ENCODE peak calls at places on chromosome 2, in eight cellular contexts. P is pons, C is NCI-H1105, B is left ventricle myocardium inferior, R is cardiac fibroblast, F is NCI-H510A, J is neural crest cell, A is M059J. D is an unnamed sample.

GRCh38 chr2:172639823-172640222 is 83.9 kb downstream of the PDK1 start:
- DNase-seq in P (no peak), C (no peak), B (no peak), R (peak; percentile 87), F (no peak), J (no peak), A (peak; percentile 91), D (no peak)

GRCh38 chr2:239302083-239302807 is 98.6 kb downstream of the HDAC4 start:
- DNase-seq in P (no peak), C (no peak), B (peak; percentile 13), R (no peak), F (no peak), J (no peak), A (no peak), D (no peak)

GRCh38 chr2:160321025-160321424 is 121.0 kb upstream of the ITGB6 start:
- DNase-seq in P (no peak), C (no peak), B (no peak), R (no peak), F (no peak), J (no peak), A (no peak), D (no peak)

GRCh38 chr2:10193276-10193675 is 70.7 kb downstream of the RRM2 start:
- DNase-seq in P (no peak), C (no peak), B (no peak), R (no peak), F (no peak), J (no peak), A (no peak), D (no peak)

GRCh38 chr2:226615891-226616290 is 183.7 kb downstream of the IRS1 start:
- DNase-seq in P (no peak), C (no peak), B (no peak), R (no peak), F (no peak), J (no peak), A (no peak), D (no peak)

GRCh38 chr2:25331686-25332365 is 9.9 kb downstream of the DNMT3A start:
- DNase-seq in P (no peak), C (no peak), B (peak; percentile 14), R (peak; percentile 32), F (no peak), J (no peak), A (no peak), D (no peak)

GRCh38 chr2:169528271-169528701 is 18.8 kb downstream of the KLHL41 start:
- DNase-seq in P (peak; percentile 52), C (peak; percentile 54), B (peak; percentile 58), R (peak; percentile 71), F (no peak), J (peak; percentile 74), A (peak; percentile 52), D (no peak)

GRCh38 chr2:196935421-196935820 is 8.9 kb upstream of the PGAP1 start:
- DNase-seq in P (no peak), C (no peak), B (no peak), R (no peak), F (no peak), J (no peak), A (no peak), D (no peak)

GRCh38 chr2:179592167-179592936 is 269.1 kb downstream of the ZNF385B start:
- DNase-seq in P (no peak), C (no peak), B (no peak), R (peak; percentile 58), F (no peak), J (no peak), A (peak; percentile 58), D (no peak)

GRCh38 chr2:8682719-8683667 is 1.1 kb downstream of the ID2 start:
- DNase-seq in P (peak; percentile 71), C (peak; percentile 36), B (no peak), R (peak; percentile 39), F (no peak), J (no peak), A (peak; percentile 54), D (no peak)

D was measured in NCI-H2081 treated with DMSO at 0.1 percent for 48 hours.